ENCODE peak calls at places on chromosomes 7 and 10, in four cellular contexts. W, K, T and C are unnamed samples.

GRCh38 chr7:83413831-83414230 is 235.1 kb downstream of the SEMA3E start:
- DNase-seq in W (no peak), K (no peak), T (no peak), C (peak; percentile 11)

GRCh38 chr10:110356628-110357245 is 52.0 kb upstream of the SMNDC1 start:
- DNase-seq in W (no peak), K (no peak), T (peak; percentile 66), C (no peak)

GRCh38 chr7:42880392-42880791 is 31.5 kb downstream of the C7orf25 start:
- DNase-seq in W (no peak), K (no peak), T (no peak), C (no peak)

GRCh38 chr7:112006071-112006470 is 200.1 kb downstream of the DOCK4 start:
- DNase-seq in W (no peak), K (no peak), T (no peak), C (no peak)

GRCh38 chr7:65800890-65801341 is 72.0 kb upstream of the VKORC1L1 start:
- DNase-seq in W (no peak), K (no peak), T (no peak), C (no peak)

GRCh38 chr7:93021748-93022147 is 96.0 kb downstream of the SAMD9 start:
- DNase-seq in W (no peak), K (no peak), T (no peak), C (no peak)

GRCh38 chr7:27181795-27182275 is 3.2 kb downstream of the HOXA11 start:
- DNase-seq in W (no peak), K (no peak), T (no peak), C (no peak)

GRCh38 chr7:95396136-95397032 is at the start of gene PON3:
- DNase-seq in W (no peak), K (no peak), T (peak; percentile 11), C (peak; percentile 70)

GRCh38 chr7:46550864-46551263 is 629.8 kb upstream of the IGFBP3 start:
- DNase-seq in W (no peak), K (no peak), T (no peak), C (no peak)